ENCODE peak calls at places on chromosomes 4 and X, in six cellular contexts. S is omental fat pad, T is left ventricle myocardium inferior, R is WERI-Rb-1, V is GM12865, C is AG04449. G is an unnamed sample.

GRCh38 chr4:1239949-1240305 is 9.0 kb downstream of the CTBP1 start:
- DNase-seq in S (no peak), T (no peak), R (no peak), V (no peak), C (no peak), G (no peak)

GRCh38 chrX:386768-387575 is at the start of gene PPP2R3B:
- DNase-seq in S (peak), T (peak), R (peak), V (peak), C (peak), G (peak)

GRCh38 chr4:53886090-53886489 is 178.3 kb downstream of the CHIC2 start:
- DNase-seq in S (no peak), T (no peak), R (no peak), V (no peak), C (no peak), G (no peak)

GRCh38 chr4:160498211-160498610 is 1395.3 kb downstream of the RAPGEF2 start:
- DNase-seq in S (no peak), T (no peak), R (no peak), V (no peak), C (no peak), G (no peak)

GRCh38 chrX:28312965-28313364 is 274.3 kb upstream of the IL1RAPL1 start:
- DNase-seq in S (no peak), T (no peak), R (no peak), V (no peak), C (no peak), G (no peak)

GRCh38 chr4:169120624-169121023 is 110.6 kb upstream of the CBR4 start:
- DNase-seq in S (no peak), T (no peak), R (no peak), V (no peak), C (no peak), G (no peak)

GRCh38 chrX:129522184-129523059 is 868 bp downstream of the SMARCA1 start:
- DNase-seq in S (no peak), T (peak), R (peak), V (no peak), C (no peak), G (peak)

GRCh38 chrX:133670394-133670793 is 255.1 kb upstream of the GPC4 start:
- DNase-seq in S (no peak), T (no peak), R (no peak), V (peak), C (no peak), G (peak)

GRCh38 chr4:140257461-140258305 is 103.7 kb upstream of the MAML3 start:
- DNase-seq in S (no peak), T (no peak), R (no peak), V (no peak), C (no peak), G (no peak)

GRCh38 chrX:151970661-151971060 is 3.8 kb downstream of the GABRE start:
- DNase-seq in S (no peak), T (peak), R (no peak), V (no peak), C (peak), G (no peak)

GRCh38 chrX:151973851-151974335 is 583 bp downstream of the GABRE start:
- DNase-seq in S (no peak), T (peak), R (peak), V (no peak), C (no peak), G (peak)

GRCh38 chrX:151973262-151973661 is 1.2 kb downstream of the GABRE start:
- DNase-seq in S (no peak), T (no peak), R (no peak), V (no peak), C (no peak), G (no peak)

GRCh38 chrX:151966236-151966635 is 8.2 kb downstream of the GABRE start:
- DNase-seq in S (no peak), T (no peak), R (no peak), V (no peak), C (no peak), G (no peak)

DNA sequence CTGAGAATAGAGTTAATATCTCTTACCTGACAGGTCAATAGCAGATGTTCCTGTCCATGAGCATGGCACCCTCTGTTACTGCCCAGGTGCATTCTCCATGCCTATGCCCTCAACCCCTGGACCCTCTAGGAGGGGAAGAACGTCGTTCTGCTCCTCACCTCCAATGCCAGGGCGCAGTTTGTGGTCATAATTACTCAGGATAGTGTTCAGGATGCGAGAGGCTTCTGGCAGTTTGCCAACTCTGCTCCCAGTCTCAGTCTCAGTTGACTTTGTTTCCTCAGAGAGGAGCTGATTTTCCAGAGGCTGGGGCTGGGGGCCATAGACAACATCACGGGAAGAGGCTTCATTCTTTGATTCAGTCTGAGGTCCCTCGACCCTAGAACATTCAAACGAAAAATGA is 4.4 kb downstream of the GABRE start:
- DNase-seq in S (no peak), T (no peak), R (no peak), V (no peak), C (no peak), G (no peak)
- TF ChIP-seq CTCF in S (no peak), T (no peak), R (no peak), V (no peak), C (no peak), G (no peak)

DNA sequence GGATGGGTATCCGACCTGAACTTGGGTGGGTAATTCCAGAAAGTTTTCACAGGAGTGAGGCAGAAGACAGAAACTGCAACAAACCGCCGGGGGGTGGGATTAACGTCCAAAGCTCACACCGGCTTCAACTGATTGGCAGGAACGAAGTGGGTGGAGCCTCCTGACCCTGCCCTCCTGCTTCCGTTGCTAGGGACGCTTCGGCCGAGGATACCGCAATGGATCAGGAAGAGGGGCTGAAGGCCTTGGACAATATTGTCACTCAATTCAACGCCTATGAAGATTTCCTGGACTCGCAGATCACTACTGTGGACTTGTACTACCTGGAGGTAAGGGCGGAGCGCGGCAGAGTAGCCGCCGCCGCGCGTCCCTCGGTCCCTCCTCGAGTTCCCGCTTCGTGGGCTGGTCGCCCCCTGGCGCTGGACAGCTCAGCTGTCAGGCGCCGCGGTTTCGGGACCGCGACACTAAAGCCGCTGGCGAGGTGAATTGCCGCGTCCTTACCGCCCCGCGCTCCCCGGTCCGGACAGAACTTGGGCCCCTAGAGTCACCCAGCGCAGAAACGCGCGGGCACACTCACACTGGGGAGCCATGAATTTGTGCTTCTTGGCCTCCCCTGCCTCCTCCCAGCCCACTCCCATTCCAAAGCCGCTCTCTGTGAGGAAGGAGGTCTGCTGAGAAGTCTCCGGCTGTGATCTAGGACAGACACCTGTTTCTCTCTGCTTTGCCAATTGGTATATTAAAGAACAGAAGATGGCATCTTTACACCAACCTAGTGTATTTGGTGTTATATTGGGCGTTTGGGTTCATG is at the start of gene CFAP299:
- DNase-seq in S (peak), T (peak), R (peak), V (peak), C (no peak), G (peak)
- TF ChIP-seq CTCF in S (no peak), T (peak), R (peak), V (peak), C (peak), G (peak)

GRCh38 chr4:119081943-119082342 is 53.7 kb upstream of the MYOZ2 start:
- DNase-seq in S (no peak), T (no peak), R (no peak), V (no peak), C (no peak), G (no peak)

GRCh38 chr4:119087656-119088055 is 48.0 kb upstream of the MYOZ2 start:
- DNase-seq in S (no peak), T (no peak), R (no peak), V (no peak), C (no peak), G (no peak)

GRCh38 chr4:119084503-119084902 is 51.1 kb upstream of the MYOZ2 start:
- DNase-seq in S (no peak), T (no peak), R (no peak), V (no peak), C (no peak), G (no peak)

GRCh38 chr4:119082661-119083060 is 53.0 kb upstream of the MYOZ2 start:
- DNase-seq in S (no peak), T (no peak), R (peak), V (no peak), C (no peak), G (no peak)

GRCh38 chr4:119087121-119087520 is 48.5 kb upstream of the MYOZ2 start:
- DNase-seq in S (no peak), T (no peak), R (no peak), V (no peak), C (no peak), G (no peak)
- TF ChIP-seq CTCF in S (no peak), T (peak), R (no peak), V (no peak), C (peak), G (no peak)

GRCh38 chr4:143339497-143339896 is 2.8 kb downstream of the GAB1 start:
- DNase-seq in S (no peak), T (no peak), R (no peak), V (no peak), C (no peak), G (no peak)

GRCh38 chr4:143335979-143336827 is 473 bp upstream of the GAB1 start:
- DNase-seq in S (peak), T (peak), R (peak), V (peak), C (peak), G (peak)

GRCh38 chr4:143336828-143337599 is at the start of gene GAB1:
- DNase-seq in S (no peak), T (peak), R (peak), V (peak), C (no peak), G (peak)

GRCh38 chr4:143338313-143338712 is 1.6 kb downstream of the GAB1 start:
- DNase-seq in S (no peak), T (no peak), R (no peak), V (no peak), C (no peak), G (no peak)

GRCh38 chr4:143337600-143338287 is 1.1 kb downstream of the GAB1 start:
- DNase-seq in S (no peak), T (peak), R (no peak), V (peak), C (no peak), G (peak)
- TF ChIP-seq CTCF in S (no peak), T (no peak), R (no peak), V (no peak), C (no peak), G (no peak)

DNA sequence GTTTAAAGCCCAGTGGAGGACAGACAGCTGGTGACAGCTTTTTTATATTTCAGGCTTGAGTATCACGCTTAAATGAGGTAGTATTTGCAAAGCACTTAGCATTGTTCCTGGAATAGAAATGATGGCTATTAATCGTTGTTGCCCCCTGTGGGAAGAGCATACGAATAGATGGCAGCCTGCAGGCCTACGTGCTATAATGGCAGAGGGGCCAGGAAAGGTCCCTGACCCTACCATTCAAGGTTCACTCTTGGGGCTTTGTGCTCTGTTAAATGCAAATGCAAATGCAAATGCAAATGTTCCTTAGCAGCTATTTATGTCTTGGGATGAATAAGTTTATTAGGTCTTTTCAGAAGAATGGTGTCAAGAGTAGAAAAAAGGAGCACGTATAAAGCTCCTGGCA is 61.0 kb downstream of the TMEM150C start:
- DNase-seq in S (no peak), T (no peak), R (no peak), V (no peak), C (no peak), G (no peak)
- TF ChIP-seq CTCF in S (no peak), T (no peak), R (no peak), V (no peak), C (no peak), G (no peak)

GRCh38 chrX:14013074-14013473 is 16.6 kb downstream of the GEMIN8 start:
- DNase-seq in S (no peak), T (no peak), R (no peak), V (no peak), C (no peak), G (no peak)

GRCh38 chrX:14017399-14017798 is 12.3 kb downstream of the GEMIN8 start:
- DNase-seq in S (no peak), T (no peak), R (no peak), V (no peak), C (no peak), G (no peak)

GRCh38 chrX:14015294-14015693 is 14.4 kb downstream of the GEMIN8 start:
- DNase-seq in S (no peak), T (no peak), R (no peak), V (no peak), C (no peak), G (no peak)

GRCh38 chrX:14014526-14014925 is 15.2 kb downstream of the GEMIN8 start:
- DNase-seq in S (no peak), T (no peak), R (no peak), V (peak), C (no peak), G (no peak)

GRCh38 chrX:14015941-14016340 is 13.8 kb downstream of the GEMIN8 start:
- DNase-seq in S (no peak), T (no peak), R (no peak), V (no peak), C (no peak), G (no peak)
- TF ChIP-seq CTCF in S (no peak), T (no peak), R (no peak), V (no peak), C (no peak), G (no peak)

DNA sequence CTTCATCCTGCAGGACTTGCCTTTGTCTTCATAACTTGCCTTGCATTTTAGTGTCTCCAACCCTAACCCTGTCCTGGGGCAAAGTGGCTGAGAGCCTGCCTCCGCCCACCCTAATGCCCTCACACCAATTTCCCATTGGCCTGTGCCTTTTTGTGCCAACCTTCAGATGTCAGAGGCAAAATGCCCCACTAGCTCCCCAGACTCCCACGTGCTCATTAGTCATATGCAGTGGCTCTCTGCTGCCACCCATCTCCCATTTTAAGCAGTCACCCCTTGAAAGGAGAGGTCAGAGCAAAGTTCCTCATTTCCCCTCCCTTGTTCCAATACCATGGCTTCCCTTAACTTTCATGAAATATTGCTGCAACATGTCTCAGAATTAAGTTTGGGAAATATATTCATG is 74.8 kb upstream of the PASD1 start:
- DNase-seq in S (no peak), T (no peak), R (peak), V (peak), C (no peak), G (no peak)
- TF ChIP-seq CTCF in S (no peak), T (peak), R (peak), V (peak), C (no peak), G (no peak)

DNA sequence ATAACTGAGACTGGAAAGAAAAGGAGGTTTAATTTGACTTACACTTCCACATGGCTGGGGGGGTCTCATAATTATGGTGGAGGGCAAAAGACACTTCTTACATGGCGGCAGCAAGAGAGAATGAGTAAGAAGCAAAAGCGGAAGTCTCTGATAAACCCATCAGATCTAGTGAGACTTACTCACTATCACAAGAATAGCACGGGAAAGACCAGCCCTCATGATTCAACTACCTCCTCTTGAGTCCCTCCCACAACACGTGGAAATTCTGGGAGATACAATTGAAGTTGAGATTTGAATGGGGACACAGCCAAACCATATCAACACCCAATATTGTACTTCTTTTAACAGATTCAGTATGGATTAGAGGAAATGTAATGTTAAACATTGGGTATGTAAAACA is 646.6 kb downstream of the ANKRD50 start:
- DNase-seq in S (no peak), T (no peak), R (no peak), V (no peak), C (no peak), G (no peak)
- TF ChIP-seq CTCF in S (no peak), T (no peak), R (no peak), V (no peak), C (no peak), G (no peak)